ENCODE peak calls at places on chromosomes 11 and 22, in nine cellular contexts. N is neural progenitor cell, V is skeletal muscle cell, L is neural crest cell, G is NCI-H1417, K is NCI-H1092 treated with DMSO at 0.1 percent for 48 hours, A is endothelial cell, E is tibial artery, U is GM23248. X is an unnamed sample.

GRCh38 chr11:111672949-111673348 is 70.7 kb downstream of the SIK2 start:
- DNase-seq in L (no peak), N (no peak), E (no peak), K (no peak), G (no peak), U (no peak), V (no peak), A (no peak), X (no peak)

GRCh38 chr11:70672991-70673670 is 274.8 kb downstream of the CTTN start:
- DNase-seq in N (no peak), K (no peak), A (no peak), L (no peak), V (no peak), E (no peak), U (no peak), G (no peak), X (peak; percentile 16)

GRCh38 chr22:36331912-36332622 is 55.7 kb downstream of the MYH9 start:
- DNase-seq in L (no peak), K (peak; percentile 61), U (peak; percentile 53), N (no peak), A (peak; percentile 22), G (no peak), V (no peak), E (peak; percentile 79), X (no peak)

GRCh38 chr11:46361283-46362145 is 14.3 kb downstream of the DGKZ start:
- DNase-seq in E (peak; percentile 64), K (peak; percentile 22), L (no peak), G (no peak), V (no peak), U (peak; percentile 87), A (no peak), N (no peak), X (peak; percentile 32)

GRCh38 chr22:16609548-16610261 is 17.1 kb upstream of the CCT8L2 start:
- DNase-seq in A (no peak), G (no peak), U (no peak), K (no peak), L (no peak), V (no peak), N (no peak), E (no peak), X (no peak)

GRCh38 chr11:17762309-17762974 is 27.9 kb downstream of the KCNC1 start:
- DNase-seq in U (no peak), L (no peak), K (no peak), E (no peak), G (no peak), V (no peak), A (no peak), N (no peak), X (no peak)

GRCh38 chr11:61437496-61437895 is 7.6 kb downstream of the SDHAF2 start:
- DNase-seq in U (no peak), G (no peak), E (no peak), N (no peak), A (no peak), L (no peak), K (no peak), V (no peak), X (no peak)

GRCh38 chr11:62705401-62705800 is 1.8 kb downstream of the BSCL2 start:
- DNase-seq in N (no peak), E (no peak), A (no peak), L (no peak), G (peak; percentile 16), U (peak; percentile 47), V (no peak), K (peak; percentile 85), X (no peak)

GRCh38 chr11:14445542-14446530 is 53.8 kb downstream of the COPB1 start:
- DNase-seq in N (no peak), A (no peak), E (no peak), G (no peak), L (no peak), V (no peak), K (no peak), U (peak; percentile 76), X (no peak)

GRCh38 chr11:67262731-67263675 is 3.3 kb upstream of the GRK2 start:
- DNase-seq in G (peak; percentile 76), K (peak; percentile 76), U (peak; percentile 94), V (peak; percentile 55), L (peak; percentile 83), A (peak; percentile 85), E (peak; percentile 78), N (peak; percentile 83), X (peak; percentile 84)

GRCh38 chr11:8033312-8033715 is 46.2 kb downstream of the EIF3F start:
- DNase-seq in K (peak; percentile 56), V (peak; percentile 47), L (peak; percentile 74), U (peak; percentile 90), A (peak; percentile 78), N (peak; percentile 86), E (peak; percentile 78), G (peak; percentile 52), X (peak; percentile 68)

GRCh38 chr11:118215262-118215661 is 9.5 kb downstream of the JAML start:
- DNase-seq in U (no peak), V (no peak), G (no peak), N (no peak), K (no peak), E (no peak), A (no peak), L (no peak), X (no peak)

GRCh38 chr11:125494987-125495725 is 909 bp downstream of the FEZ1 start:
- DNase-seq in G (no peak), U (peak; percentile 69), N (peak; percentile 83), V (no peak), E (peak; percentile 47), A (peak; percentile 48), K (no peak), L (peak; percentile 36), X (peak; percentile 43)

GRCh38 chr22:26470807-26471206 is 12.8 kb downstream of the HPS4 start:
- DNase-seq in G (no peak), A (no peak), U (no peak), V (no peak), L (no peak), E (no peak), N (no peak), K (no peak), X (no peak)

GRCh38 chr22:40176921-40177737 is 596 bp upstream of the TNRC6B start:
- DNase-seq in G (no peak), K (no peak), U (peak; percentile 81), V (no peak), N (peak; percentile 73), L (peak; percentile 10), E (peak; percentile 35), A (peak; percentile 14), X (peak; percentile 61)

GRCh38 chr11:106789406-106789805 is 228.9 kb downstream of the GUCY1A2 start:
- DNase-seq in E (no peak), L (no peak), A (no peak), U (no peak), G (no peak), K (no peak), V (no peak), N (no peak), X (no peak)

GRCh38 chr22:24429411-24430365 is 2.3 kb downstream of the ADORA2A start:
- DNase-seq in L (peak; percentile 38), V (no peak), K (no peak), U (peak; percentile 33), E (peak; percentile 10), N (no peak), A (no peak), G (no peak), X (peak; percentile 68)

GRCh38 chr11:101583180-101584128 is at the start of gene TRPC6:
- DNase-seq in V (no peak), K (no peak), E (no peak), A (peak; percentile 35), G (peak; percentile 9), N (peak; percentile 73), U (peak; percentile 31), L (peak; percentile 14), X (no peak)

X was measured in NCI-H82.